ENCODE peak calls at places on chromosomes 5 and 9, in seven cellular contexts. E is IMR-90, G is suprapubic skin, R is H1, M is heart left ventricle, H is lower leg skin, T is A549. V is an unnamed sample.
A peak's percentile ranks its signal among the peaks of the same experiment; 100 is the strongest.

GRCh38 chr5:157431544-157432200 is 28.3 kb upstream of the NIPAL4 start:
- DNase-seq in E (peak; percentile 69), G (no peak), R (no peak), M (no peak), H (no peak), T (peak; percentile 35), V (no peak)

GRCh38 chr9:120689860-120690259 is 24.4 kb downstream of the MEGF9 start:
- DNase-seq in E (peak; percentile 46), G (no peak), R (no peak), M (no peak), H (no peak), T (no peak), V (no peak)

GRCh38 chr9:69130456-69131441 is 43.3 kb upstream of the TJP2 start:
- DNase-seq in E (peak; percentile 90), G (no peak), R (no peak), M (no peak), H (no peak), T (no peak), V (peak; percentile 73)

GRCh38 chr5:75009559-75010230 is 42.7 kb downstream of the GCNT4 start:
- DNase-seq in E (no peak), G (no peak), R (no peak), M (no peak), H (no peak), T (no peak), V (no peak)

GRCh38 chr5:178467261-178468195 is 122.7 kb downstream of the COL23A1 start:
- DNase-seq in E (peak; percentile 32), G (no peak), R (no peak), M (peak; percentile 55), H (peak; percentile 91), T (no peak), V (no peak)

GRCh38 chr9:87682085-87682484 is 43.8 kb upstream of the CTSL start:
- DNase-seq in E (no peak), G (no peak), R (no peak), M (no peak), H (peak; percentile 37), T (no peak), V (no peak)

GRCh38 chr5:173321886-173322285 is 6.3 kb downstream of the STC2 start:
- DNase-seq in E (peak; percentile 40), G (peak; percentile 10), R (no peak), M (no peak), H (no peak), T (no peak), V (no peak)

GRCh38 chr9:120758544-120758943 is 34.7 kb downstream of the FBXW2 start:
- DNase-seq in E (no peak), G (no peak), R (no peak), M (no peak), H (no peak), T (no peak), V (no peak)

GRCh38 chr9:6226696-6227095 is 11.1 kb downstream of the IL33 start:
- DNase-seq in E (peak; percentile 44), G (no peak), R (no peak), M (no peak), H (no peak), T (no peak), V (no peak)

GRCh38 chr9:126704157-126704941 is 90.6 kb downstream of the LMX1B start:
- DNase-seq in E (peak; percentile 46), G (peak; percentile 58), R (no peak), M (no peak), H (peak; percentile 84), T (peak; percentile 73), V (peak; percentile 99)

GRCh38 chr5:82329393-82329792 is 51.2 kb upstream of the RPS23 start:
- DNase-seq in E (no peak), G (no peak), R (no peak), M (no peak), H (no peak), T (no peak), V (no peak)

GRCh38 chr9:89999176-89999533 is 394.3 kb downstream of the GADD45G start:
- DNase-seq in E (no peak), G (no peak), R (no peak), M (peak; percentile 51), H (no peak), T (no peak), V (no peak)

GRCh38 chr9:113501129-113501686 is 37.7 kb downstream of the RGS3 start:
- DNase-seq in E (no peak), G (no peak), R (peak; percentile 27), M (peak; percentile 72), H (no peak), T (no peak), V (no peak)

GRCh38 chr5:128491291-128491690 is 46.8 kb downstream of the FBN2 start:
- DNase-seq in E (peak; percentile 23), G (no peak), R (no peak), M (no peak), H (no peak), T (no peak), V (no peak)

GRCh38 chr5:61493973-61494372 is 161.9 kb downstream of the ZSWIM6 start:
- DNase-seq in E (no peak), G (no peak), R (no peak), M (no peak), H (no peak), T (no peak), V (no peak)

GRCh38 chr9:128836509-128837145 is 7.0 kb upstream of the SPOUT1 start:
- DNase-seq in E (no peak), G (no peak), R (no peak), M (no peak), H (no peak), T (no peak), V (no peak)

GRCh38 chr9:108014353-108014752 is 524.8 kb upstream of the KLF4 start:
- DNase-seq in E (no peak), G (no peak), R (no peak), M (no peak), H (no peak), T (no peak), V (no peak)

GRCh38 chr9:35962126-35962906 is 4.4 kb upstream of the OR2S2 start:
- DNase-seq in E (peak; percentile 85), G (no peak), R (no peak), M (peak; percentile 55), H (no peak), T (no peak), V (peak; percentile 58)

GRCh38 chr5:40754381-40755092 is 1.2 kb downstream of the TTC33 start:
- DNase-seq in E (peak; percentile 66), G (no peak), R (no peak), M (no peak), H (no peak), T (no peak), V (no peak)

GRCh38 chr5:40755093-40755406 is 711 bp downstream of the TTC33 start:
- DNase-seq in E (peak; percentile 81), G (peak; percentile 75), R (no peak), M (peak; percentile 74), H (peak; percentile 91), T (peak; percentile 87), V (peak; percentile 66)

GRCh38 chr5:40757400-40757799 is 1.6 kb upstream of the TTC33 start:
- DNase-seq in E (no peak), G (no peak), R (no peak), M (no peak), H (no peak), T (no peak), V (no peak)

DNA sequence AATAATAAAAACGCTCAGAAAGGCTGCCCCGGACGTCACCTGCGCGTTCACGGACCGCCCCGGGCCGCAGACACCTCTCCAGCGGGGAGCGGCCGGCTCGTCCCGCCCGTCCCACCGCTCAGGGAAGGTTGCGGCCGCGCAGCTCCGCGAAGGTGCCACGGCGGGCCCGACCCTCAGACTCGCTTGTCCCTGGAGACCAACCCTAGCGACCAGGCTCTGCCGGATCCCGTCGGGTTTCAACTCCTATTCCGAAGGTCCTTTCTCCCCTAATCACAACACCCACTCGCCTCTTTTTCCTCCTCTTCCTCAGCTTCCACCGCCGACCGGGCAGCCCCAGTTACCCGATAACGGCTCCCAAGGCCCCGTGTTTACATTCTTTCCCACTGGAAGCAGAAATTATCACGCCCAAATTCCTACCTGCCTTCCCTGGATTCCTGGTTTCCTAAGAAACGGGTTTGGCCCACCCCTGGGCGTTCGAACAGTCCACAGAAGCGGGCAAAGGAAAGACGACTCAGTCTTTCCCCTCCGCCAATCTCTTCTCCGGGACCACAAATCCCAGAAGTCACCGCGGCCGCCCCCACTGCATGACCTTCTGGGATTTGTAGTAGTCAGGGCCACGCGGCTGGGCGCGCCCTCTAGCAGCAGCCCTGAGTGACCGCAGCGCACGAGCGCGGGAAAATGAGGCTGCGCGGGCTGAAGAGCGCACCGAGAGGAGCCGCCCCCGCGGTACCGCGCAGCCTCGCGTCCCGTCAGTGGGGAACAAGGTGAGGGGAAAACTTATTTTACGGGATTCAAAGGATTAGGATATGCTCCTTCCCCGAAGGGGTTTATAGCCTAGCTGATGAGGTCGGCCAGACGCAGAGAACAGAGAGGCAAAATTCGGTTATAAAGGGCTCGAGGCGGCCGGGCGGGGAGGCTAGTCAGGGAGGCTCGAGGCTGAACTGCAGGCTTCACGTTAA is at the start of gene TTC33:
- DNase-seq in E (peak; percentile 93), G (peak; percentile 98), R (peak; percentile 88), M (peak; percentile 96), H (peak; percentile 99), T (peak; percentile 96), V (peak; percentile 93)
- TF ChIP-seq POLR2A in E (peak; percentile 27), G (peak; percentile 9), R (peak; percentile 19), M (no peak), H (no peak), T (no peak), V (no peak)

GRCh38 chr5:10635257-10635860 is 71.5 kb downstream of the ANKRD33B start:
- DNase-seq in E (peak; percentile 80), G (no peak), R (no peak), M (no peak), H (peak; percentile 81), T (no peak), V (peak; percentile 96)
- TF ChIP-seq POLR2A in E (no peak), G (no peak), R (no peak), M (no peak), H (no peak), T (no peak), V (no peak)

GRCh38 chr9:33447404-33448158 is at the start of gene AQP3:
- DNase-seq in E (no peak), G (peak; percentile 85), R (no peak), M (peak; percentile 67), H (peak; percentile 96), T (peak; percentile 80), V (no peak)
- TF ChIP-seq POLR2A in E (no peak), G (peak; percentile 53), R (no peak), M (no peak), H (no peak), T (peak; percentile 14), V (no peak)

DNA sequence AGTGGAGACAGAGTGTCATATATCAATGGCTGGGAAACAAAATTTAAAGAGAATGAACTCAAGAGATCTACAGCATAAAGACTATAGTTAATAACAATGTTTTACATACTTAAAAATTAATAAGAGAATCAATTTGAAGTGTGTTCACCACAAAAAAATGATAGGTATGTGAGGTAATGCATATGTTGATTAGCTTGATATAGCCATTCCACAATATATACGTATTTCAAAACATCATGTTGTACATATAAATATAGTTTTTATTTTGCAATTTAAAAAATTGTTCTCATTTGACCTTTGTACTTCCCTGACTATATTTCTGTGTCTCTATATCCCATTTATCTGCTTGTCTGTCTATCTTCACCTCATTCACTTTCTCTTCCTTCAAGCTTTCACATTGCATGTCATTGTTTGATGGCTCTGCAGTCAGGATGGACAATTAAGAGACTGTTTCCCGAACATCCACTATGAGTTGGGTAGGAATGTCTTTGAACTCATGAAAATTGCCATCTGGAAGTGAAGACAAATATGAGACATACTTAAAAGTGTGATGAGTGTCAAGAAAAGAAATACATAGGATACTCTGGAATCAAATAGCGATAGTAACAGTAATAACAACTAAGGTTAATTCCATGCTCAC is 359.9 kb upstream of the ACTBL2 start:
- DNase-seq in E (no peak), G (no peak), R (no peak), M (no peak), H (no peak), T (no peak), V (no peak)
- TF ChIP-seq POLR2A in E (no peak), G (no peak), R (no peak), M (no peak), H (no peak), T (no peak), V (no peak)

V was measured in H54.